ENCODE peak calls at places on chromosomes 12 and 14, in nine cellular contexts. P is breast epithelium, E is cardiac muscle cell, W is right atrium auricular region, M is neural progenitor cell, F is K562, B is GM12878, S is cardiac fibroblast, J is endodermal cell. U is an unnamed sample.

GRCh38 chr14:68938515-68939423 is 40.3 kb downstream of the ACTN1 start:
- DNase-seq in F (no peak), P (no peak), M (no peak), B (no peak), W (no peak), E (peak), J (peak), S (peak), U (peak)

GRCh38 chr12:75913502-75914110 is 118.0 kb downstream of the PHLDA1 start:
- DNase-seq in W (no peak), P (no peak), B (no peak), F (peak), J (no peak), S (peak), M (no peak), E (peak), U (no peak)

GRCh38 chr12:104877107-104877705 is 80.9 kb downstream of the SLC41A2 start:
- DNase-seq in P (no peak), E (peak), B (no peak), F (peak), M (peak), W (no peak), J (no peak), S (peak), U (peak)

GRCh38 chr12:52634266-52635056 is 16.1 kb upstream of the KRT73 start:
- DNase-seq in J (peak), M (no peak), W (peak), S (no peak), B (no peak), F (no peak), E (no peak), P (peak), U (no peak)

GRCh38 chr14:25411933-25412757 is 362.2 kb upstream of the STXBP6 start:
- DNase-seq in S (peak), E (peak), B (no peak), M (peak), J (peak), P (no peak), F (peak), W (no peak), U (peak)

GRCh38 chr12:122227341-122227740 is 1.5 kb upstream of the DIABLO start:
- DNase-seq in J (no peak), M (no peak), F (no peak), E (no peak), W (no peak), S (no peak), B (no peak), P (no peak), U (no peak)

GRCh38 chr12:124630791-124631313 is 63.4 kb upstream of the NCOR2 start:
- DNase-seq in B (no peak), J (peak), S (no peak), W (no peak), M (no peak), F (no peak), E (no peak), P (no peak), U (no peak)

GRCh38 chr14:106883218-106883692 is 1356.9 kb downstream of the TMEM121 start:
- DNase-seq in E (no peak), P (no peak), S (peak), B (no peak), W (no peak), F (peak), M (no peak), J (peak), U (no peak)

GRCh38 chr12:3752096-3752709 is 706 bp downstream of the CRACR2A start:
- DNase-seq in P (no peak), F (peak), M (no peak), S (peak), W (no peak), E (peak), J (peak), B (peak), U (peak)

GRCh38 chr14:91290986-91291385 is 46.5 kb upstream of the GPR68 start:
- DNase-seq in J (no peak), F (no peak), M (no peak), S (no peak), E (no peak), W (no peak), B (no peak), P (no peak), U (no peak)

GRCh38 chr14:100824156-100824555 is 1.8 kb upstream of the MEG3 start:
- DNase-seq in J (peak), P (no peak), S (peak), M (peak), B (no peak), W (peak), F (no peak), E (peak), U (peak)

GRCh38 chr14:98704441-98704840 is 567.6 kb downstream of the BCL11B start:
- DNase-seq in W (no peak), P (no peak), J (no peak), B (no peak), S (no peak), F (no peak), M (no peak), E (no peak), U (no peak)

GRCh38 chr12:113860950-113861349 is 105.2 kb downstream of the RBM19 start:
- DNase-seq in J (peak), P (no peak), E (peak), B (no peak), W (no peak), M (no peak), F (peak), S (peak), U (peak)

GRCh38 chr12:51062631-51063397 is 14.7 kb downstream of the LETMD1 start:
- DNase-seq in P (no peak), F (no peak), J (no peak), W (no peak), B (no peak), M (no peak), E (no peak), S (no peak), U (no peak)

GRCh38 chr12:59780605-59781135 is 184.8 kb downstream of the SLC16A7 start:
- DNase-seq in M (peak), P (no peak), S (peak), E (peak), B (no peak), J (peak), F (no peak), W (no peak), U (peak)

GRCh38 chr12:56631790-56632700 is 1.9 kb upstream of the BAZ2A start:
- DNase-seq in B (no peak), P (peak), E (peak), W (peak), J (peak), M (peak), F (peak), S (peak), U (peak)

GRCh38 chr14:53462931-53463778 is 310.0 kb upstream of the DDHD1 start:
- DNase-seq in J (no peak), M (no peak), S (no peak), E (no peak), B (no peak), P (no peak), W (no peak), F (no peak), U (no peak)

GRCh38 chr12:57027011-57027804 is 10.9 kb upstream of the TAC3 start:
- DNase-seq in E (no peak), J (peak), W (no peak), M (no peak), F (peak), B (no peak), P (no peak), S (no peak), U (no peak)

GRCh38 chr12:104471336-104471735 is 14.6 kb downstream of the CHST11 start:
- DNase-seq in J (no peak), E (no peak), P (no peak), S (no peak), M (no peak), F (no peak), W (no peak), B (no peak), U (no peak)

GRCh38 chr14:47150267-47150666 is 498.7 kb upstream of the RPL10L start:
- DNase-seq in J (no peak), B (no peak), E (no peak), M (no peak), F (no peak), S (no peak), P (no peak), W (no peak), U (no peak)

GRCh38 chr12:77777274-77777673 is 53.4 kb upstream of the NAV3 start:
- DNase-seq in F (no peak), P (no peak), S (no peak), J (no peak), M (no peak), W (no peak), B (no peak), E (no peak), U (peak)

GRCh38 chr12:57226588-57227314 is 2.8 kb upstream of the SHMT2 start:
- DNase-seq in E (no peak), M (peak), F (peak), P (no peak), W (no peak), J (peak), B (no peak), S (no peak), U (no peak)

GRCh38 chr12:53221203-53222076 is 10.6 kb downstream of the RARG start:
- DNase-seq in W (no peak), E (peak), P (peak), J (peak), S (peak), M (peak), F (peak), B (no peak), U (peak)

GRCh38 chr12:117686911-117687377 is 281.8 kb downstream of the KSR2 start:
- DNase-seq in M (no peak), E (peak), B (no peak), W (no peak), J (no peak), S (peak), P (no peak), F (no peak), U (peak)

GRCh38 chr12:52918351-52918750 is 13.5 kb upstream of the KRT8 start:
- DNase-seq in P (no peak), S (no peak), E (no peak), J (peak), W (no peak), F (no peak), B (no peak), M (no peak), U (no peak)

GRCh38 chr14:77208266-77208978 is 26.8 kb downstream of the TMEM63C start:
- DNase-seq in S (peak), P (peak), M (peak), E (peak), B (no peak), F (peak), J (peak), W (no peak), U (peak)

GRCh38 chr12:26940820-26941219 is 2.5 kb downstream of the FGFR1OP2 start:
- DNase-seq in S (peak), P (no peak), B (no peak), F (peak), J (no peak), W (no peak), M (no peak), E (peak), U (peak)

GRCh38 chr12:95718772-95719171 is 71.8 kb downstream of the NTN4 start:
- DNase-seq in S (no peak), F (no peak), M (no peak), J (no peak), B (no peak), P (no peak), W (no peak), E (no peak), U (no peak)

GRCh38 chr14:95315579-95315978 is 4.1 kb downstream of the CLMN start:
- DNase-seq in B (no peak), E (no peak), S (no peak), W (no peak), P (no peak), J (no peak), M (no peak), F (no peak), U (no peak)

GRCh38 chr12:1918875-1919236 is 404 bp upstream of the CACNA2D4 start:
- DNase-seq in W (no peak), S (no peak), F (no peak), J (no peak), B (no peak), P (no peak), E (no peak), M (no peak), U (no peak)

GRCh38 chr14:31127690-31128089 is 79.9 kb downstream of the HECTD1 start:
- DNase-seq in M (no peak), W (no peak), E (no peak), J (no peak), P (no peak), F (no peak), S (no peak), B (no peak), U (no peak)

GRCh38 chr12:5437122-5437521 is 5.2 kb downstream of the NTF3 start:
- DNase-seq in S (no peak), W (no peak), E (no peak), F (no peak), J (peak), P (no peak), M (no peak), B (no peak), U (no peak)

GRCh38 chr12:5433840-5434646 is 2.1 kb downstream of the NTF3 start:
- DNase-seq in S (no peak), E (no peak), J (peak), P (no peak), M (peak), W (no peak), B (no peak), F (no peak), U (no peak)

GRCh38 chr12:5435161-5435560 is 3.3 kb downstream of the NTF3 start:
- DNase-seq in J (peak), P (no peak), W (no peak), S (no peak), B (no peak), E (no peak), F (no peak), M (no peak), U (no peak)

GRCh38 chr12:5433081-5433839 is 1.4 kb downstream of the NTF3 start:
- DNase-seq in J (peak), M (peak), W (no peak), F (no peak), P (no peak), S (no peak), E (no peak), B (no peak), U (no peak)

GRCh38 chr12:5434647-5434968 is 2.7 kb downstream of the NTF3 start:
- DNase-seq in E (no peak), S (no peak), P (no peak), W (no peak), J (no peak), M (no peak), F (no peak), B (no peak), U (no peak)
- H3K4me3 ChIP-seq in E (no peak), S (no peak), P (peak), W (no peak), J (no peak), M (peak), F (no peak), B (no peak), U (no peak)

DNA sequence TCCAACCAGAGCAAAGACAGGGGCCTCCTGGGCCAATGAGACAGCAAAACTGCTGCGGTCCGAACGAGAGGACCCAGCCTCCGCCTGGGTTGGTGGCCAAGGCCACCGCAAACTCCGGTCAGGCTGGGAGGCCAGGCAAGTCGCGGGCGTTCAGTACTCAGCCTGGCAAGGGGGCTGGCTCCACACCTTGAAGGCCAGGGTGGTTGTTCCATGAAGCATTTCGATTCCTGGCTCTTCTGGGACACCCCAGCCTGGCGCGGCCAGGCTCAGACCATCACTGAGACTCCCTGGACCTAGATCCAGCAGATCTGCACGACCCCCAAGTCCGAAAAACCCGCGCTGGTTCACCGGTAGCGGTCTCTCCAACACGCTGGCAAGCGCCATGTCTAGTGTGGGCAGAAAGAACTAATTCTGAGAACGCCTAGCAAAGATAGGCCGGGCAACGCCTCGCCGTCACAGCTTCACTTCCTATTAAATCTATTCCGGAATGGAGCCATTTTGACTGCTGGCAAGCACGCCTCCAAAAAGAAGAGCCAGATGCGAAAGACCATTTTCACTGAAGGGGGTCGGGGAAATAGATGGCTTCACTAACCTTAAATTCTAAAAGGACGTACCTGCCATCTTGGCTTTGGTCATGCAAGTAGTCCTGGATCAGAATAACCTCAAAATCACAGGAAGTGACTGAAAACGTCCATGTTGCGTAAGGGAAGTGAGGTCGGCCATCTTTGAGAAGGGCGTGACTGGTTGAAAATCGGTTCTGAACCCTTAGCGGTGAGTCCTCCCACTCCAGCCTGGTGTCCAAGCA is at the start of gene PSMB5:
- DNase-seq in E (peak), P (peak), S (peak), M (peak), W (peak), J (peak), B (peak), F (peak), U (peak)
- TF ChIP-seq CTCF in E (no peak), P (no peak), S (no peak), M (no peak), W (no peak), J (no peak), B (no peak), F (no peak), U (no peak)

GRCh38 chr14:37170993-37171392 is 1.4 kb downstream of the SLC25A21 start:
- DNase-seq in P (no peak), F (peak), W (no peak), B (no peak), E (no peak), M (no peak), J (no peak), S (no peak), U (no peak)

GRCh38 chr14:37172936-37173613 is 669 bp upstream of the SLC25A21 start:
- DNase-seq in J (no peak), B (no peak), W (no peak), E (no peak), P (no peak), M (no peak), S (no peak), F (peak), U (no peak)

GRCh38 chr14:37171678-37172023 is 755 bp downstream of the SLC25A21 start:
- DNase-seq in S (no peak), W (no peak), M (no peak), P (no peak), B (no peak), F (no peak), J (no peak), E (no peak), U (no peak)

GRCh38 chr14:37170237-37170636 is 2.2 kb downstream of the SLC25A21 start:
- DNase-seq in M (no peak), E (no peak), F (no peak), S (no peak), P (no peak), J (no peak), W (no peak), B (no peak), U (no peak)

DNA sequence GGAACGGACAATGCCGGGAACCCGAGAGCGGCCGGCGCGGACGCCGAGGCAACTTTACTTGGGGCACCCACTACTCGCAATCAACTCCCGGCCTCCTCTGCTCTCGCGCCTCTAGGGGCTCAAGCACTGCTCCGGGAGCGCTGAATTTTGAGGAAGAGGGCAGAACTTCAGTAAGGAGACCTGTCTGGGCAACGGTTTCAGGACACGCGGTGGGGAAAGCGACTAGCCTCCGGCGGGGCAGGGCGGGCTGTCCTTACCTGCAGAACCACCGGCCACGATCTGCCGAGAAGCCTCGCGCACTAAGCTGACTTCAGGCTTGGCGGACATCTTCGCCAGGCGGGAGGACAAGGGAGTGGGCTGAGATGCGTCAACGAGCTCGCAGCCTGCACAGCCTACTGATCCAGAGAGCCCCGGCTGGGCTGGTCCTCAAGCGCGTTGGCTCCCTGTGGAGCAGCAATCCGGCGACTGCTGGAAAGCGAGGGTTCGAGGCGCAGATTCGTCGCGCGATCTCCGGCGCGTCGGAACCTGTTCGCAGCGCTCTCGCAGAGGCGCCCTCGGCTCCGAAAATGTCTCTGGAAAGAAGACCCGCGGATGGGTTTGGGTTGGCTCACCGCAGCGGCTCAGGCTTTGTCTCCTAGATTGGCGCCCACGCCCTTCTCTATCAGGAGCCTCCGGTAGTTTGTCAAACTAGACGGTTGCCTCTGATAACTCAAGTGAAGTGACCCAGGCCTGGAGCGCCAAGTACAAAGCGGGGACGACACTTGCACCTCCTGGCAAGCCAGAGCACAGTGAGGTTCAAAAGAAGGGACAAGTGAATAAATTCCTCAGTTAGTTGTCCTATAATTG is at the start of gene SLC25A21:
- DNase-seq in B (no peak), P (peak), F (peak), J (peak), S (peak), E (peak), M (peak), W (peak), U (peak)
- H3K4me3 ChIP-seq in B (no peak), P (peak), F (peak), J (peak), S (peak), E (peak), M (peak), W (peak), U (peak)

GRCh38 chr14:55581011-55581806 is 1.2 kb downstream of the KTN1 start:
- DNase-seq in E (peak), M (no peak), B (no peak), P (peak), W (peak), J (peak), S (peak), F (peak), U (peak)

GRCh38 chr14:55582741-55583140 is 2.7 kb downstream of the KTN1 start:
- DNase-seq in B (no peak), E (no peak), F (no peak), M (no peak), J (no peak), P (no peak), W (no peak), S (no peak), U (no peak)

GRCh38 chr14:55579724-55580400 is at the start of gene KTN1:
- DNase-seq in S (peak), J (peak), F (peak), P (peak), B (no peak), W (peak), M (peak), E (peak), U (peak)

GRCh38 chr14:55578511-55578910 is 1.5 kb upstream of the KTN1 start:
- DNase-seq in W (no peak), M (peak), F (peak), S (no peak), P (no peak), B (no peak), E (no peak), J (no peak), U (no peak)

GRCh38 chr14:55580401-55581010 is 499 bp downstream of the KTN1 start:
- DNase-seq in M (peak), E (peak), P (no peak), F (peak), W (no peak), B (no peak), J (peak), S (peak), U (no peak)
- TF ChIP-seq CTCF in M (peak), E (no peak), P (no peak), F (no peak), W (no peak), B (no peak), J (no peak), S (no peak), U (no peak)